ENCODE peak calls at places on chromosome 19, in eight cellular contexts. B is psoas muscle; C is CD4-positive, alpha-beta memory T cell; K is mucosa of descending colon; G is activated CD8-positive, alpha-beta memory T cell treated with anti-CD3 and anti-CD28 coated beads, Interleukin-2, amount 10 ng/mL, durations not matched to agents 7 days and 5 days; Y is GM03348; R is iris pigment epithelial cell; S is GM04503. F is an unnamed sample.

GRCh38 chr19:52520013-52520412 is 7.5 kb upstream of the ZNF808 start:
- DNase-seq in R (no peak), K (no peak), G (no peak), C (no peak), Y (no peak), B (no peak), S (no peak), F (no peak)

GRCh38 chr19:16018106-16018755 is 58.1 kb upstream of the TPM4 start:
- DNase-seq in G (no peak), R (no peak), Y (no peak), S (no peak), C (no peak), K (no peak), B (no peak), F (no peak)

GRCh38 chr19:53962887-53963435 is at the start of gene CACNG8:
- DNase-seq in Y (peak; percentile 44), K (no peak), C (no peak), S (no peak), B (no peak), R (no peak), G (no peak), F (no peak)

GRCh38 chr19:44204772-44205171 is 7.6 kb upstream of the ZNF227 start:
- DNase-seq in K (no peak), G (no peak), C (no peak), S (no peak), Y (no peak), B (no peak), R (no peak), F (no peak)

GRCh38 chr19:48490980-48491792 is 20.4 kb downstream of the LMTK3 start:
- DNase-seq in C (peak; percentile 46), G (peak; percentile 65), S (no peak), Y (peak; percentile 67), R (no peak), K (no peak), B (peak; percentile 43), F (no peak)

GRCh38 chr19:45828523-45828922 is 13.4 kb upstream of the RSPH6A start:
- DNase-seq in Y (no peak), G (no peak), K (no peak), R (no peak), S (no peak), C (no peak), B (no peak), F (no peak)

GRCh38 chr19:58513694-58514563 is 2.1 kb upstream of the SLC27A5 start:
- DNase-seq in S (no peak), R (peak; percentile 91), B (peak; percentile 94), C (peak; percentile 95), K (peak; percentile 95), Y (peak; percentile 90), G (peak; percentile 97), F (peak; percentile 79)

GRCh38 chr19:2221250-2221831 is 14.8 kb downstream of the PLEKHJ1 start:
- DNase-seq in Y (no peak), S (no peak), C (no peak), G (no peak), R (peak; percentile 53), B (no peak), K (no peak), F (peak; percentile 84)

GRCh38 chr19:35266904-35267817 is 1.6 kb upstream of the USF2 start:
- DNase-seq in C (no peak), K (peak; percentile 81), B (peak; percentile 82), Y (peak; percentile 69), G (peak; percentile 64), S (no peak), R (peak; percentile 31), F (no peak)

GRCh38 chr19:6611441-6611852 is 20.5 kb upstream of the CD70 start:
- DNase-seq in Y (no peak), G (no peak), K (no peak), B (no peak), S (no peak), C (no peak), R (peak; percentile 26), F (peak; percentile 10)

GRCh38 chr19:39308531-39309304 is 11.9 kb downstream of the LRFN1 start:
- DNase-seq in S (no peak), C (no peak), G (no peak), Y (no peak), R (no peak), K (no peak), B (no peak), F (no peak)

GRCh38 chr19:56866563-56866962 is 26.0 kb upstream of the PEG3 start:
- DNase-seq in Y (no peak), S (no peak), B (no peak), K (no peak), G (no peak), R (no peak), C (no peak), F (no peak)

GRCh38 chr19:48812094-48812929 is 1.5 kb upstream of the BCAT2 start:
- DNase-seq in K (peak; percentile 92), S (no peak), R (peak; percentile 74), G (peak; percentile 81), B (peak; percentile 96), Y (peak; percentile 95), C (peak; percentile 55), F (peak; percentile 80)

GRCh38 chr19:1904385-1905070 is 671 bp upstream of the ADAT3 start:
- DNase-seq in B (peak; percentile 40), C (no peak), G (no peak), Y (no peak), R (no peak), K (no peak), S (no peak), F (no peak)

GRCh38 chr19:40216777-40217026 is 1.5 kb downstream of the TTC9B start:
- DNase-seq in K (no peak), R (no peak), Y (no peak), G (no peak), S (no peak), B (no peak), C (no peak), F (no peak)

GRCh38 chr19:10544242-10544752 is 593 bp downstream of the ATG4D start:
- DNase-seq in K (peak; percentile 82), Y (no peak), R (no peak), B (no peak), S (no peak), C (peak; percentile 9), G (peak; percentile 61), F (no peak)